ENCODE peak calls at places on chromosomes 7 and 10, in six cellular contexts. G is occipital lobe, Z is HTR-8/SVneo, R is fibroblast of the conjunctiva, Y is caudate nucleus, M is SK-N-MC. A is an unnamed sample.

GRCh38 chr7:40009301-40009700 is 59.2 kb downstream of the CDK13 start:
- DNase-seq in G (no peak), R (no peak), Y (no peak), M (no peak), Z (no peak), A (no peak)

GRCh38 chr7:41834805-41835694 is 132.2 kb upstream of the INHBA start:
- DNase-seq in G (no peak), M (no peak), Y (no peak), Z (no peak), R (no peak), A (no peak)

GRCh38 chr7:27169658-27170493 is 4.2 kb downstream of the HOXA10 start:
- DNase-seq in M (no peak), Y (no peak), G (no peak), Z (no peak), R (no peak), A (no peak)

GRCh38 chr10:121088524-121088923 is 237.4 kb downstream of the WDR11 start:
- DNase-seq in R (no peak), Y (no peak), M (no peak), Z (no peak), G (no peak), A (peak; percentile 16)

GRCh38 chr7:114656471-114656870 is 241.9 kb downstream of the FOXP2 start:
- DNase-seq in R (no peak), Z (no peak), G (no peak), Y (no peak), M (no peak), A (no peak)

GRCh38 chr10:71219918-71220688 is 7.7 kb downstream of the UNC5B start:
- DNase-seq in R (no peak), Y (no peak), Z (no peak), M (no peak), G (no peak), A (no peak)

GRCh38 chr7:55533050-55533728 is 39.1 kb downstream of the VOPP1 start:
- DNase-seq in R (no peak), M (no peak), Z (peak; percentile 31), G (no peak), Y (no peak), A (no peak)

GRCh38 chr10:132096223-132096622 is 30.5 kb downstream of the JAKMIP3 start:
- DNase-seq in Y (no peak), G (no peak), Z (peak; percentile 67), M (no peak), R (no peak), A (peak; percentile 40)

GRCh38 chr10:62019685-62020361 is 118.3 kb downstream of the ARID5B start:
- DNase-seq in Y (no peak), G (no peak), Z (no peak), M (no peak), R (no peak), A (no peak)

GRCh38 chr10:101840102-101840684 is 3.4 kb downstream of the KCNIP2 start:
- DNase-seq in G (no peak), R (no peak), M (no peak), Z (no peak), Y (no peak), A (peak; percentile 77)

GRCh38 chr7:8133955-8134733 is 127.8 kb downstream of the ICA1 start:
- DNase-seq in M (no peak), Z (no peak), Y (no peak), G (no peak), R (no peak), A (no peak)

GRCh38 chr10:12041766-12042408 is 722 bp downstream of the UPF2 start:
- DNase-seq in Z (no peak), R (no peak), Y (no peak), M (no peak), G (no peak), A (peak; percentile 9)

GRCh38 chr7:41882745-41883527 is 180.0 kb upstream of the INHBA start:
- DNase-seq in Z (no peak), M (no peak), G (no peak), R (no peak), Y (no peak), A (no peak)

GRCh38 chr7:7773334-7774308 is 55.2 kb upstream of the RPA3 start:
- DNase-seq in R (no peak), Y (no peak), M (no peak), Z (no peak), G (no peak), A (no peak)

GRCh38 chr10:90125406-90125805 is 424.0 kb downstream of the KIF20B start:
- DNase-seq in R (no peak), G (no peak), M (no peak), Z (no peak), Y (no peak), A (no peak)

GRCh38 chr10:76080406-76080805 is 649.0 kb downstream of the LRMDA start:
- DNase-seq in M (no peak), R (no peak), Z (peak; percentile 38), Y (no peak), G (no peak), A (no peak)

GRCh38 chr10:116247701-116248100 is 25.3 kb downstream of the GFRA1 start:
- DNase-seq in Z (no peak), M (no peak), G (no peak), Y (no peak), R (no peak), A (no peak)

GRCh38 chr7:25124485-25125136 is 449 bp downstream of the CYCS start:
- DNase-seq in Z (peak; percentile 10), R (no peak), M (no peak), Y (no peak), G (no peak), A (peak; percentile 25)

GRCh38 chr10:4034907-4035581 is 250.0 kb upstream of the KLF6 start:
- DNase-seq in G (no peak), Z (no peak), M (no peak), R (no peak), Y (no peak), A (no peak)

GRCh38 chr10:95451150-95451549 is 110.0 kb downstream of the SORBS1 start:
- DNase-seq in G (no peak), R (no peak), Y (no peak), M (no peak), Z (no peak), A (no peak)

GRCh38 chr7:25134360-25135010 is 9.4 kb upstream of the CYCS start:
- DNase-seq in Z (no peak), Y (no peak), G (no peak), M (no peak), R (no peak), A (no peak)

GRCh38 chr7:131454538-131454937 is 101.9 kb downstream of the PODXL start:
- DNase-seq in Y (no peak), R (no peak), G (no peak), M (no peak), Z (no peak), A (no peak)

GRCh38 chr7:22025075-22025474 is 79.4 kb upstream of the CDCA7L start:
- DNase-seq in Y (no peak), Z (no peak), R (no peak), G (no peak), M (no peak), A (no peak)

GRCh38 chr10:78071140-78071856 is 37.6 kb downstream of the RPS24 start:
- DNase-seq in Y (no peak), M (no peak), G (no peak), Z (no peak), R (no peak), A (no peak)

GRCh38 chr7:156897673-156898072 is 4.7 kb upstream of the LMBR1 start:
- DNase-seq in R (no peak), G (no peak), Z (peak; percentile 61), M (no peak), Y (no peak), A (no peak)

GRCh38 chr10:44703241-44704155 is 207.6 kb upstream of the TMEM72 start:
- DNase-seq in Z (peak; percentile 26), M (no peak), G (no peak), R (no peak), Y (no peak), A (no peak)

GRCh38 chr7:42991913-42992576 is 59.9 kb downstream of the MRPL32 start:
- DNase-seq in M (no peak), G (no peak), Y (no peak), R (no peak), Z (no peak), A (no peak)

GRCh38 chr10:125977206-125977605 is 80.8 kb downstream of the FANK1 start:
- DNase-seq in R (no peak), G (no peak), M (no peak), Z (no peak), Y (no peak), A (peak; percentile 35)

GRCh38 chr10:62244785-62245595 is 23.7 kb downstream of the RTKN2 start:
- DNase-seq in R (peak; percentile 73), Y (peak; percentile 2), Z (no peak), M (peak; percentile 66), G (no peak), A (peak; percentile 85)

GRCh38 chr7:70325509-70326101 is 727.3 kb downstream of the AUTS2 start:
- DNase-seq in M (no peak), G (no peak), Z (peak; percentile 24), R (peak; percentile 68), Y (no peak), A (no peak)

GRCh38 chr7:100190059-100190711 is 12.5 kb downstream of the STAG3 start:
- DNase-seq in R (peak; percentile 36), M (no peak), G (no peak), Z (no peak), Y (no peak), A (peak; percentile 85)

GRCh38 chr10:126037946-126038345 is 141.6 kb downstream of the FANK1 start:
- DNase-seq in G (no peak), Z (no peak), Y (no peak), R (no peak), M (no peak), A (no peak)

A was measured in SK-MEL-5.